ENCODE peak calls at places on chromosomes 4 and X, in six cellular contexts. X, V, B, L, M and A are unnamed samples.

GRCh38 chr4:152398060-152398459 is 137.8 kb downstream of the FBXW7 start:
- DNase-seq in V (peak), X (no peak), B (no peak), M (no peak), L (peak), A (no peak)

GRCh38 chrX:34915463-34916225 is 27.0 kb upstream of the FAM47B start:
- DNase-seq in L (peak), M (no peak), X (no peak), B (no peak), V (no peak), A (no peak)

GRCh38 chr4:108693211-108693610 is 42.8 kb downstream of the OSTC start:
- DNase-seq in X (no peak), L (no peak), V (no peak), M (no peak), B (no peak), A (no peak)

GRCh38 chr4:113591982-113592381 is 169.6 kb downstream of the CAMK2D start:
- DNase-seq in M (no peak), B (no peak), V (peak), L (no peak), X (no peak), A (no peak)

GRCh38 chr4:98689507-98690174 is 31.2 kb upstream of the TSPAN5 start:
- DNase-seq in B (no peak), X (no peak), M (no peak), V (no peak), L (no peak), A (no peak)

GRCh38 chr4:134906404-134907023 is 704.9 kb upstream of the PABPC4L start:
- DNase-seq in B (no peak), L (peak), X (no peak), V (peak), M (no peak), A (peak)

GRCh38 chr4:185352202-185352601 is 43.5 kb downstream of the LRP2BP start:
- DNase-seq in X (no peak), V (no peak), M (no peak), L (no peak), B (no peak), A (no peak)

GRCh38 chr4:139278956-139279722 is 886 bp downstream of the MGARP start:
- DNase-seq in X (no peak), V (peak), B (no peak), M (peak), L (no peak), A (no peak)

GRCh38 chr4:184824776-184825393 is 883 bp downstream of the ACSL1 start:
- DNase-seq in X (no peak), B (no peak), M (peak), L (no peak), V (no peak), A (no peak)

GRCh38 chrX:100658936-100659335 is 14.9 kb downstream of the SRPX2 start:
- DNase-seq in L (no peak), V (peak), X (no peak), M (no peak), B (no peak), A (peak)

GRCh38 chr4:45438047-45438446 is 685.8 kb downstream of the GABRG1 start:
- DNase-seq in V (no peak), L (no peak), M (no peak), X (no peak), B (no peak), A (no peak)

GRCh38 chr4:2135083-2135482 is 76.0 kb downstream of the NAT8L start:
- DNase-seq in L (no peak), B (peak), M (no peak), X (no peak), V (peak), A (no peak)

GRCh38 chrX:119228506-119229290 is 7.4 kb upstream of the PGRMC1 start:
- DNase-seq in X (no peak), B (no peak), V (peak), L (no peak), M (no peak), A (no peak)

GRCh38 chrX:135596495-135596894 is 76.0 kb downstream of the INTS6L start:
- DNase-seq in B (peak), X (no peak), M (peak), L (peak), V (peak), A (no peak)